ENCODE peak calls at places on chromosomes 5 and 9, in five cellular contexts. One of them, this sample, is unnamed.

GRCh38 chr5:66633754-66634153 is 37.6 kb downstream of the MAST4 start:
- DNase-seq in GM13977: no peak
- DNase-seq in RCC 7860: no peak
- DNase-seq in NCI-H1105 treated with DMSO at 0.1 percent for 48 hours: peak; percentile 47
- DNase-seq in esophagus squamous epithelium: no peak
- DNase-seq in this sample: no peak

GRCh38 chr9:136847827-136848392 is 1.3 kb upstream of the PHPT1 start:
- DNase-seq in RCC 7860: peak; percentile 81
- DNase-seq in NCI-H1105 treated with DMSO at 0.1 percent for 48 hours: peak; percentile 57
- DNase-seq in GM13977: peak; percentile 84
- DNase-seq in esophagus squamous epithelium: peak; percentile 33
- DNase-seq in this sample: peak; percentile 23

GRCh38 chr5:80254767-80255424 is 952 bp downstream of the SERINC5 start:
- DNase-seq in RCC 7860: no peak
- DNase-seq in GM13977: peak; percentile 42
- DNase-seq in esophagus squamous epithelium: no peak
- DNase-seq in NCI-H1105 treated with DMSO at 0.1 percent for 48 hours: no peak
- DNase-seq in this sample: no peak

GRCh38 chr5:150441813-150442698 is 7.5 kb downstream of the RPS14 start:
- DNase-seq in RCC 7860: no peak
- DNase-seq in esophagus squamous epithelium: no peak
- DNase-seq in NCI-H1105 treated with DMSO at 0.1 percent for 48 hours: no peak
- DNase-seq in GM13977: no peak
- DNase-seq in this sample: no peak

GRCh38 chr9:98929866-98930265 is 13.8 kb upstream of the COL15A1 start:
- DNase-seq in esophagus squamous epithelium: no peak
- DNase-seq in NCI-H1105 treated with DMSO at 0.1 percent for 48 hours: no peak
- DNase-seq in RCC 7860: no peak
- DNase-seq in GM13977: no peak
- DNase-seq in this sample: no peak

GRCh38 chr9:35424356-35425352 is 65.3 kb upstream of the RUSC2 start:
- DNase-seq in GM13977: no peak
- DNase-seq in NCI-H1105 treated with DMSO at 0.1 percent for 48 hours: no peak
- DNase-seq in esophagus squamous epithelium: no peak
- DNase-seq in RCC 7860: no peak
- DNase-seq in this sample: no peak

GRCh38 chr9:93693129-93693528 is 116.7 kb downstream of the PHF2 start:
- DNase-seq in RCC 7860: no peak
- DNase-seq in GM13977: no peak
- DNase-seq in NCI-H1105 treated with DMSO at 0.1 percent for 48 hours: no peak
- DNase-seq in esophagus squamous epithelium: no peak
- DNase-seq in this sample: no peak

GRCh38 chr9:137354153-137354844 is 52.2 kb upstream of the NRARP start:
- DNase-seq in esophagus squamous epithelium: no peak
- DNase-seq in NCI-H1105 treated with DMSO at 0.1 percent for 48 hours: no peak
- DNase-seq in GM13977: no peak
- DNase-seq in RCC 7860: no peak
- DNase-seq in this sample: no peak

GRCh38 chr5:123785160-123786001 is 273.4 kb downstream of the CSNK1G3 start:
- DNase-seq in NCI-H1105 treated with DMSO at 0.1 percent for 48 hours: peak; percentile 89
- DNase-seq in esophagus squamous epithelium: no peak
- DNase-seq in RCC 7860: no peak
- DNase-seq in GM13977: no peak
- DNase-seq in this sample: no peak

This sample was measured in GM12878.